ENCODE peak calls at places on chromosomes 11 and 22, in ten cellular contexts. N is activated CD4-positive, CD25-positive, alpha-beta regulatory T cell treated with anti-CD3 and anti-CD28 coated beads, Interleukin-2, amount 50 U/mL, for 16 hours; T is H1; F is ecto neural progenitor cell; H is Right ventricle myocardium superior; J is hippocampal formation; R is non-pigmented ciliary epithelial cell; E is HAP-1; O is chondrocyte; A is activated CD4-positive, alpha-beta T cell treated with anti-CD3 and anti-CD28 coated beads for 48 hours. I is an unnamed sample.

GRCh38 chr11:45087761-45088160 is 58.7 kb upstream of the PRDM11 start:
- DNase-seq in E (peak), T (no peak), R (no peak), F (no peak), A (no peak), J (no peak), O (no peak), H (no peak), N (no peak), I (no peak)

GRCh38 chr22:42443240-42444059 is 11.2 kb upstream of the NFAM1 start:
- DNase-seq in O (no peak), R (no peak), T (no peak), J (no peak), H (no peak), N (no peak), A (peak), F (no peak), E (no peak), I (no peak)

GRCh38 chr11:133118563-133119303 is 413.6 kb downstream of the OPCML start:
- DNase-seq in N (no peak), H (peak), F (no peak), J (no peak), E (no peak), T (no peak), A (no peak), O (no peak), R (no peak), I (no peak)

GRCh38 chr22:45836418-45836817 is 140.5 kb downstream of the WNT7B start:
- DNase-seq in O (no peak), F (no peak), H (no peak), T (no peak), E (no peak), A (no peak), R (no peak), J (no peak), N (no peak), I (no peak)

GRCh38 chr11:27040302-27041115 is at the start of gene BBOX1:
- DNase-seq in E (no peak), J (peak), F (no peak), R (no peak), A (no peak), T (no peak), H (no peak), O (no peak), N (no peak), I (no peak)

GRCh38 chr11:120563698-120564572 is 52.4 kb downstream of the GRIK4 start:
- DNase-seq in J (peak), O (peak), R (no peak), F (peak), N (no peak), H (peak), A (no peak), T (peak), E (no peak), I (peak)

GRCh38 chr11:96215094-96215782 is 127.8 kb downstream of the MAML2 start:
- DNase-seq in O (no peak), A (peak), N (no peak), E (no peak), J (no peak), F (no peak), R (no peak), T (no peak), H (no peak), I (no peak)

GRCh38 chr11:62140302-62141110 is 16.7 kb downstream of the INCENP start:
- DNase-seq in E (no peak), J (no peak), F (no peak), O (peak), T (no peak), A (peak), R (no peak), N (no peak), H (peak), I (no peak)

GRCh38 chr11:103488579-103488978 is 379.4 kb downstream of the DYNC2H1 start:
- DNase-seq in J (no peak), O (no peak), A (no peak), F (no peak), E (no peak), H (no peak), R (no peak), N (no peak), T (no peak), I (no peak)

GRCh38 chr11:66048525-66049313 is at the start of gene GAL3ST3:
- DNase-seq in E (no peak), A (no peak), F (peak), H (no peak), T (peak), J (no peak), N (no peak), O (peak), R (no peak), I (no peak)

GRCh38 chr11:22512457-22512856 is 113.2 kb downstream of the FANCF start:
- DNase-seq in H (no peak), F (no peak), J (no peak), A (no peak), N (no peak), O (no peak), E (no peak), R (no peak), T (no peak), I (no peak)

GRCh38 chr11:116329354-116330090 is 443.3 kb downstream of the BUD13 start:
- DNase-seq in T (no peak), J (no peak), E (no peak), A (no peak), H (no peak), N (no peak), O (no peak), F (peak), R (no peak), I (no peak)

GRCh38 chr11:107468596-107468995 is 11.0 kb upstream of the CWF19L2 start:
- DNase-seq in H (no peak), E (no peak), O (no peak), F (no peak), T (no peak), N (no peak), R (no peak), A (no peak), J (no peak), I (no peak)

GRCh38 chr11:66854231-66854661 is 2.6 kb upstream of the LRFN4 start:
- DNase-seq in A (no peak), H (no peak), T (no peak), J (no peak), N (no peak), F (no peak), R (no peak), O (peak), E (no peak), I (no peak)

GRCh38 chr11:68010058-68011041 is at the start of gene ALDH3B1:
- DNase-seq in H (peak), T (peak), E (peak), N (no peak), A (no peak), R (no peak), J (peak), F (peak), O (no peak), I (peak)

GRCh38 chr11:84675631-84676030 is 951.5 kb downstream of the DLG2 start:
- DNase-seq in N (no peak), R (no peak), J (no peak), A (no peak), F (no peak), E (no peak), H (no peak), O (no peak), T (no peak), I (no peak)

GRCh38 chr11:113141010-113141409 is 173.4 kb upstream of the TTC12 start:
- DNase-seq in E (no peak), J (no peak), F (no peak), N (no peak), T (no peak), A (no peak), R (no peak), H (no peak), O (no peak), I (no peak)

GRCh38 chr22:35330258-35330861 is 30.7 kb downstream of the TOM1 start:
- DNase-seq in T (no peak), A (peak), H (peak), F (no peak), O (no peak), E (no peak), J (no peak), N (peak), R (no peak), I (peak)

GRCh38 chr22:22110548-22111266 is 128.1 kb upstream of the TOP3B start:
- DNase-seq in E (peak), O (no peak), F (peak), J (peak), N (no peak), R (peak), A (peak), T (peak), H (no peak), I (no peak)

GRCh38 chr11:61152816-61153592 is 8.2 kb downstream of the VPS37C start:
- DNase-seq in R (peak), J (no peak), A (no peak), O (no peak), E (no peak), T (no peak), H (no peak), F (no peak), N (no peak), I (no peak)

GRCh38 chr11:122362381-122362780 is 246.4 kb upstream of the BLID start:
- DNase-seq in F (no peak), A (no peak), J (no peak), O (no peak), R (no peak), N (no peak), H (no peak), T (no peak), E (no peak), I (no peak)

I was measured in ascending aorta.